ENCODE peak calls at places on chromosomes 16 and 17, in ten cellular contexts. One of them, this sample, is unnamed.

GRCh38 chr17:45584092-45585036 is 93.8 kb upstream of the PLEKHM1 start:
- DNase-seq in amygdala: no peak
- DNase-seq in RCC 7860: peak
- DNase-seq in stomach: peak
- DNase-seq in GM12865: peak
- DNase-seq in activated T-helper 2 cell treated with anti-CD3 and anti-CD28 coated beads, Interferon-gamma antibody, Interleukin-2, Interleukin-4, amounts not matched to agents 10 μg/mL and 5 μg/mL and 100 μg/mL, durations not matched to agents 14 hours and 24 hours and 36 hours: peak
- DNase-seq in pancreas: peak
- DNase-seq in astrocyte of the spinal cord: peak
- DNase-seq in activated CD8-positive, alpha-beta memory T cell treated with anti-CD3 and anti-CD28 coated beads for 1 hour: peak
- DNase-seq in Peyer's patch: peak
- DNase-seq in this sample: no peak

GRCh38 chr17:35241520-35241919 is 1.4 kb upstream of the SLFN5 start:
- DNase-seq in amygdala: no peak
- DNase-seq in stomach: no peak
- DNase-seq in astrocyte of the spinal cord: no peak
- DNase-seq in pancreas: peak
- DNase-seq in activated CD8-positive, alpha-beta memory T cell treated with anti-CD3 and anti-CD28 coated beads for 1 hour: no peak
- DNase-seq in RCC 7860: no peak
- DNase-seq in activated T-helper 2 cell treated with anti-CD3 and anti-CD28 coated beads, Interferon-gamma antibody, Interleukin-2, Interleukin-4, amounts not matched to agents 10 μg/mL and 5 μg/mL and 100 μg/mL, durations not matched to agents 14 hours and 24 hours and 36 hours: no peak
- DNase-seq in Peyer's patch: no peak
- DNase-seq in GM12865: no peak
- DNase-seq in this sample: no peak

GRCh38 chr16:86532526-86532815 is 22.1 kb downstream of the FOXF1 start:
- DNase-seq in GM12865: no peak
- DNase-seq in pancreas: no peak
- DNase-seq in Peyer's patch: no peak
- DNase-seq in amygdala: no peak
- DNase-seq in stomach: no peak
- DNase-seq in activated CD8-positive, alpha-beta memory T cell treated with anti-CD3 and anti-CD28 coated beads for 1 hour: no peak
- DNase-seq in activated T-helper 2 cell treated with anti-CD3 and anti-CD28 coated beads, Interferon-gamma antibody, Interleukin-2, Interleukin-4, amounts not matched to agents 10 μg/mL and 5 μg/mL and 100 μg/mL, durations not matched to agents 14 hours and 24 hours and 36 hours: no peak
- DNase-seq in astrocyte of the spinal cord: no peak
- DNase-seq in RCC 7860: no peak
- DNase-seq in this sample: no peak

GRCh38 chr16:4937782-4938682 is 1.1 kb upstream of the PPL start:
- DNase-seq in stomach: no peak
- DNase-seq in pancreas: peak
- DNase-seq in GM12865: no peak
- DNase-seq in amygdala: no peak
- DNase-seq in astrocyte of the spinal cord: no peak
- DNase-seq in activated T-helper 2 cell treated with anti-CD3 and anti-CD28 coated beads, Interferon-gamma antibody, Interleukin-2, Interleukin-4, amounts not matched to agents 10 μg/mL and 5 μg/mL and 100 μg/mL, durations not matched to agents 14 hours and 24 hours and 36 hours: no peak
- DNase-seq in Peyer's patch: no peak
- DNase-seq in activated CD8-positive, alpha-beta memory T cell treated with anti-CD3 and anti-CD28 coated beads for 1 hour: no peak
- DNase-seq in RCC 7860: no peak
- DNase-seq in this sample: no peak

GRCh38 chr17:76997981-76998531 is 129.9 kb downstream of the MGAT5B start:
- DNase-seq in astrocyte of the spinal cord: peak
- DNase-seq in activated T-helper 2 cell treated with anti-CD3 and anti-CD28 coated beads, Interferon-gamma antibody, Interleukin-2, Interleukin-4, amounts not matched to agents 10 μg/mL and 5 μg/mL and 100 μg/mL, durations not matched to agents 14 hours and 24 hours and 36 hours: peak
- DNase-seq in activated CD8-positive, alpha-beta memory T cell treated with anti-CD3 and anti-CD28 coated beads for 1 hour: peak
- DNase-seq in GM12865: peak
- DNase-seq in Peyer's patch: peak
- DNase-seq in stomach: no peak
- DNase-seq in amygdala: no peak
- DNase-seq in pancreas: no peak
- DNase-seq in RCC 7860: no peak
- DNase-seq in this sample: no peak

GRCh38 chr17:56987283-56987834 is 9.4 kb downstream of the SCPEP1 start:
- DNase-seq in GM12865: no peak
- DNase-seq in stomach: no peak
- DNase-seq in activated T-helper 2 cell treated with anti-CD3 and anti-CD28 coated beads, Interferon-gamma antibody, Interleukin-2, Interleukin-4, amounts not matched to agents 10 μg/mL and 5 μg/mL and 100 μg/mL, durations not matched to agents 14 hours and 24 hours and 36 hours: no peak
- DNase-seq in pancreas: no peak
- DNase-seq in astrocyte of the spinal cord: no peak
- DNase-seq in Peyer's patch: no peak
- DNase-seq in amygdala: no peak
- DNase-seq in RCC 7860: no peak
- DNase-seq in activated CD8-positive, alpha-beta memory T cell treated with anti-CD3 and anti-CD28 coated beads for 1 hour: no peak
- DNase-seq in this sample: no peak

GRCh38 chr16:426906-427249 is 1.4 kb downstream of the RAB11FIP3 start:
- DNase-seq in GM12865: no peak
- DNase-seq in astrocyte of the spinal cord: no peak
- DNase-seq in Peyer's patch: no peak
- DNase-seq in amygdala: peak
- DNase-seq in pancreas: no peak
- DNase-seq in RCC 7860: no peak
- DNase-seq in activated T-helper 2 cell treated with anti-CD3 and anti-CD28 coated beads, Interferon-gamma antibody, Interleukin-2, Interleukin-4, amounts not matched to agents 10 μg/mL and 5 μg/mL and 100 μg/mL, durations not matched to agents 14 hours and 24 hours and 36 hours: no peak
- DNase-seq in activated CD8-positive, alpha-beta memory T cell treated with anti-CD3 and anti-CD28 coated beads for 1 hour: no peak
- DNase-seq in stomach: no peak
- DNase-seq in this sample: no peak

GRCh38 chr17:61230461-61230860 is 169.2 kb upstream of the TBX2 start:
- DNase-seq in RCC 7860: no peak
- DNase-seq in amygdala: no peak
- DNase-seq in activated CD8-positive, alpha-beta memory T cell treated with anti-CD3 and anti-CD28 coated beads for 1 hour: no peak
- DNase-seq in GM12865: no peak
- DNase-seq in stomach: no peak
- DNase-seq in astrocyte of the spinal cord: no peak
- DNase-seq in Peyer's patch: no peak
- DNase-seq in pancreas: no peak
- DNase-seq in activated T-helper 2 cell treated with anti-CD3 and anti-CD28 coated beads, Interferon-gamma antibody, Interleukin-2, Interleukin-4, amounts not matched to agents 10 μg/mL and 5 μg/mL and 100 μg/mL, durations not matched to agents 14 hours and 24 hours and 36 hours: no peak
- DNase-seq in this sample: no peak

GRCh38 chr17:82750241-82750905 is 1.5 kb upstream of the TBCD start:
- DNase-seq in RCC 7860: no peak
- DNase-seq in stomach: no peak
- DNase-seq in pancreas: peak
- DNase-seq in activated CD8-positive, alpha-beta memory T cell treated with anti-CD3 and anti-CD28 coated beads for 1 hour: no peak
- DNase-seq in activated T-helper 2 cell treated with anti-CD3 and anti-CD28 coated beads, Interferon-gamma antibody, Interleukin-2, Interleukin-4, amounts not matched to agents 10 μg/mL and 5 μg/mL and 100 μg/mL, durations not matched to agents 14 hours and 24 hours and 36 hours: no peak
- DNase-seq in astrocyte of the spinal cord: no peak
- DNase-seq in amygdala: no peak
- DNase-seq in Peyer's patch: no peak
- DNase-seq in GM12865: peak
- DNase-seq in this sample: peak

GRCh38 chr17:79002796-79003593 is 6.6 kb downstream of the CANT1 start:
- DNase-seq in Peyer's patch: no peak
- DNase-seq in activated CD8-positive, alpha-beta memory T cell treated with anti-CD3 and anti-CD28 coated beads for 1 hour: no peak
- DNase-seq in amygdala: no peak
- DNase-seq in pancreas: no peak
- DNase-seq in RCC 7860: no peak
- DNase-seq in GM12865: no peak
- DNase-seq in activated T-helper 2 cell treated with anti-CD3 and anti-CD28 coated beads, Interferon-gamma antibody, Interleukin-2, Interleukin-4, amounts not matched to agents 10 μg/mL and 5 μg/mL and 100 μg/mL, durations not matched to agents 14 hours and 24 hours and 36 hours: no peak
- DNase-seq in stomach: no peak
- DNase-seq in astrocyte of the spinal cord: no peak
- DNase-seq in this sample: no peak

GRCh38 chr17:62627219-62627903 is at the start of gene MRC2:
- DNase-seq in activated CD8-positive, alpha-beta memory T cell treated with anti-CD3 and anti-CD28 coated beads for 1 hour: no peak
- DNase-seq in amygdala: peak
- DNase-seq in RCC 7860: peak
- DNase-seq in Peyer's patch: no peak
- DNase-seq in GM12865: no peak
- DNase-seq in stomach: no peak
- DNase-seq in astrocyte of the spinal cord: peak
- DNase-seq in activated T-helper 2 cell treated with anti-CD3 and anti-CD28 coated beads, Interferon-gamma antibody, Interleukin-2, Interleukin-4, amounts not matched to agents 10 μg/mL and 5 μg/mL and 100 μg/mL, durations not matched to agents 14 hours and 24 hours and 36 hours: no peak
- DNase-seq in pancreas: peak
- DNase-seq in this sample: peak

GRCh38 chr16:56211471-56211944 is 20.2 kb downstream of the GNAO1 start:
- DNase-seq in stomach: no peak
- DNase-seq in amygdala: no peak
- DNase-seq in activated T-helper 2 cell treated with anti-CD3 and anti-CD28 coated beads, Interferon-gamma antibody, Interleukin-2, Interleukin-4, amounts not matched to agents 10 μg/mL and 5 μg/mL and 100 μg/mL, durations not matched to agents 14 hours and 24 hours and 36 hours: no peak
- DNase-seq in GM12865: no peak
- DNase-seq in Peyer's patch: no peak
- DNase-seq in pancreas: no peak
- DNase-seq in astrocyte of the spinal cord: no peak
- DNase-seq in activated CD8-positive, alpha-beta memory T cell treated with anti-CD3 and anti-CD28 coated beads for 1 hour: no peak
- DNase-seq in RCC 7860: no peak
- DNase-seq in this sample: no peak

GRCh38 chr16:74045539-74045938 is 251.1 kb upstream of the PSMD7 start:
- DNase-seq in GM12865: no peak
- DNase-seq in Peyer's patch: no peak
- DNase-seq in RCC 7860: no peak
- DNase-seq in astrocyte of the spinal cord: no peak
- DNase-seq in activated CD8-positive, alpha-beta memory T cell treated with anti-CD3 and anti-CD28 coated beads for 1 hour: no peak
- DNase-seq in stomach: no peak
- DNase-seq in activated T-helper 2 cell treated with anti-CD3 and anti-CD28 coated beads, Interferon-gamma antibody, Interleukin-2, Interleukin-4, amounts not matched to agents 10 μg/mL and 5 μg/mL and 100 μg/mL, durations not matched to agents 14 hours and 24 hours and 36 hours: no peak
- DNase-seq in pancreas: no peak
- DNase-seq in amygdala: no peak
- DNase-seq in this sample: no peak

GRCh38 chr16:71626018-71626857 is at the start of gene MARVELD3:
- DNase-seq in RCC 7860: no peak
- DNase-seq in pancreas: peak
- DNase-seq in amygdala: no peak
- DNase-seq in activated CD8-positive, alpha-beta memory T cell treated with anti-CD3 and anti-CD28 coated beads for 1 hour: peak
- DNase-seq in Peyer's patch: no peak
- DNase-seq in GM12865: no peak
- DNase-seq in activated T-helper 2 cell treated with anti-CD3 and anti-CD28 coated beads, Interferon-gamma antibody, Interleukin-2, Interleukin-4, amounts not matched to agents 10 μg/mL and 5 μg/mL and 100 μg/mL, durations not matched to agents 14 hours and 24 hours and 36 hours: no peak
- DNase-seq in astrocyte of the spinal cord: no peak
- DNase-seq in stomach: peak
- DNase-seq in this sample: peak

GRCh38 chr17:50117202-50118040 is 12.5 kb downstream of the SAMD14 start:
- DNase-seq in activated T-helper 2 cell treated with anti-CD3 and anti-CD28 coated beads, Interferon-gamma antibody, Interleukin-2, Interleukin-4, amounts not matched to agents 10 μg/mL and 5 μg/mL and 100 μg/mL, durations not matched to agents 14 hours and 24 hours and 36 hours: peak
- DNase-seq in pancreas: peak
- DNase-seq in Peyer's patch: peak
- DNase-seq in GM12865: peak
- DNase-seq in RCC 7860: no peak
- DNase-seq in stomach: peak
- DNase-seq in amygdala: no peak
- DNase-seq in astrocyte of the spinal cord: peak
- DNase-seq in activated CD8-positive, alpha-beta memory T cell treated with anti-CD3 and anti-CD28 coated beads for 1 hour: no peak
- DNase-seq in this sample: peak

GRCh38 chr17:76599699-76600460 is 14.2 kb upstream of the ST6GALNAC2 start:
- DNase-seq in pancreas: no peak
- DNase-seq in astrocyte of the spinal cord: no peak
- DNase-seq in activated CD8-positive, alpha-beta memory T cell treated with anti-CD3 and anti-CD28 coated beads for 1 hour: no peak
- DNase-seq in activated T-helper 2 cell treated with anti-CD3 and anti-CD28 coated beads, Interferon-gamma antibody, Interleukin-2, Interleukin-4, amounts not matched to agents 10 μg/mL and 5 μg/mL and 100 μg/mL, durations not matched to agents 14 hours and 24 hours and 36 hours: no peak
- DNase-seq in Peyer's patch: no peak
- DNase-seq in amygdala: no peak
- DNase-seq in stomach: no peak
- DNase-seq in RCC 7860: no peak
- DNase-seq in GM12865: no peak
- DNase-seq in this sample: no peak

GRCh38 chr16:13638218-13638617 is 281.7 kb upstream of the ERCC4 start:
- DNase-seq in RCC 7860: no peak
- DNase-seq in activated CD8-positive, alpha-beta memory T cell treated with anti-CD3 and anti-CD28 coated beads for 1 hour: no peak
- DNase-seq in pancreas: no peak
- DNase-seq in stomach: no peak
- DNase-seq in Peyer's patch: no peak
- DNase-seq in amygdala: no peak
- DNase-seq in astrocyte of the spinal cord: no peak
- DNase-seq in GM12865: no peak
- DNase-seq in activated T-helper 2 cell treated with anti-CD3 and anti-CD28 coated beads, Interferon-gamma antibody, Interleukin-2, Interleukin-4, amounts not matched to agents 10 μg/mL and 5 μg/mL and 100 μg/mL, durations not matched to agents 14 hours and 24 hours and 36 hours: no peak
- DNase-seq in this sample: no peak

GRCh38 chr17:81064746-81065475 is 30.0 kb downstream of the BAIAP2 start:
- DNase-seq in Peyer's patch: no peak
- DNase-seq in astrocyte of the spinal cord: peak
- DNase-seq in pancreas: no peak
- DNase-seq in GM12865: no peak
- DNase-seq in stomach: peak
- DNase-seq in activated T-helper 2 cell treated with anti-CD3 and anti-CD28 coated beads, Interferon-gamma antibody, Interleukin-2, Interleukin-4, amounts not matched to agents 10 μg/mL and 5 μg/mL and 100 μg/mL, durations not matched to agents 14 hours and 24 hours and 36 hours: no peak
- DNase-seq in amygdala: peak
- DNase-seq in activated CD8-positive, alpha-beta memory T cell treated with anti-CD3 and anti-CD28 coated beads for 1 hour: no peak
- DNase-seq in RCC 7860: no peak
- DNase-seq in this sample: no peak

GRCh38 chr16:56615353-56615752 is 7.0 kb downstream of the MT2A start:
- DNase-seq in activated T-helper 2 cell treated with anti-CD3 and anti-CD28 coated beads, Interferon-gamma antibody, Interleukin-2, Interleukin-4, amounts not matched to agents 10 μg/mL and 5 μg/mL and 100 μg/mL, durations not matched to agents 14 hours and 24 hours and 36 hours: no peak
- DNase-seq in Peyer's patch: no peak
- DNase-seq in GM12865: no peak
- DNase-seq in stomach: no peak
- DNase-seq in activated CD8-positive, alpha-beta memory T cell treated with anti-CD3 and anti-CD28 coated beads for 1 hour: no peak
- DNase-seq in pancreas: no peak
- DNase-seq in RCC 7860: peak
- DNase-seq in astrocyte of the spinal cord: no peak
- DNase-seq in amygdala: no peak
- DNase-seq in this sample: no peak

GRCh38 chr16:89607453-89607852 is 6.0 kb upstream of the DPEP1 start:
- DNase-seq in stomach: no peak
- DNase-seq in activated CD8-positive, alpha-beta memory T cell treated with anti-CD3 and anti-CD28 coated beads for 1 hour: no peak
- DNase-seq in Peyer's patch: no peak
- DNase-seq in pancreas: no peak
- DNase-seq in astrocyte of the spinal cord: no peak
- DNase-seq in activated T-helper 2 cell treated with anti-CD3 and anti-CD28 coated beads, Interferon-gamma antibody, Interleukin-2, Interleukin-4, amounts not matched to agents 10 μg/mL and 5 μg/mL and 100 μg/mL, durations not matched to agents 14 hours and 24 hours and 36 hours: no peak
- DNase-seq in amygdala: no peak
- DNase-seq in RCC 7860: no peak
- DNase-seq in GM12865: no peak
- DNase-seq in this sample: no peak

GRCh38 chr16:20300312-20301097 is 26.8 kb downstream of the GP2 start:
- DNase-seq in pancreas: peak
- DNase-seq in stomach: peak
- DNase-seq in astrocyte of the spinal cord: peak
- DNase-seq in RCC 7860: peak
- DNase-seq in Peyer's patch: no peak
- DNase-seq in amygdala: peak
- DNase-seq in activated T-helper 2 cell treated with anti-CD3 and anti-CD28 coated beads, Interferon-gamma antibody, Interleukin-2, Interleukin-4, amounts not matched to agents 10 μg/mL and 5 μg/mL and 100 μg/mL, durations not matched to agents 14 hours and 24 hours and 36 hours: peak
- DNase-seq in activated CD8-positive, alpha-beta memory T cell treated with anti-CD3 and anti-CD28 coated beads for 1 hour: no peak
- DNase-seq in GM12865: peak
- DNase-seq in this sample: peak

GRCh38 chr17:76343106-76343505 is 10.6 kb downstream of the PRPSAP1 start:
- DNase-seq in activated CD8-positive, alpha-beta memory T cell treated with anti-CD3 and anti-CD28 coated beads for 1 hour: no peak
- DNase-seq in pancreas: no peak
- DNase-seq in astrocyte of the spinal cord: no peak
- DNase-seq in Peyer's patch: no peak
- DNase-seq in RCC 7860: no peak
- DNase-seq in amygdala: no peak
- DNase-seq in GM12865: no peak
- DNase-seq in activated T-helper 2 cell treated with anti-CD3 and anti-CD28 coated beads, Interferon-gamma antibody, Interleukin-2, Interleukin-4, amounts not matched to agents 10 μg/mL and 5 μg/mL and 100 μg/mL, durations not matched to agents 14 hours and 24 hours and 36 hours: no peak
- DNase-seq in stomach: no peak
- DNase-seq in this sample: no peak

GRCh38 chr17:29175349-29175748 is 4.8 kb downstream of the MYO18A start:
- DNase-seq in GM12865: no peak
- DNase-seq in Peyer's patch: no peak
- DNase-seq in amygdala: no peak
- DNase-seq in activated CD8-positive, alpha-beta memory T cell treated with anti-CD3 and anti-CD28 coated beads for 1 hour: no peak
- DNase-seq in astrocyte of the spinal cord: no peak
- DNase-seq in pancreas: no peak
- DNase-seq in activated T-helper 2 cell treated with anti-CD3 and anti-CD28 coated beads, Interferon-gamma antibody, Interleukin-2, Interleukin-4, amounts not matched to agents 10 μg/mL and 5 μg/mL and 100 μg/mL, durations not matched to agents 14 hours and 24 hours and 36 hours: no peak
- DNase-seq in stomach: no peak
- DNase-seq in RCC 7860: no peak
- DNase-seq in this sample: no peak

GRCh38 chr17:48749621-48750553 is 21.3 kb upstream of the HOXB13 start:
- DNase-seq in stomach: no peak
- DNase-seq in activated CD8-positive, alpha-beta memory T cell treated with anti-CD3 and anti-CD28 coated beads for 1 hour: no peak
- DNase-seq in pancreas: no peak
- DNase-seq in activated T-helper 2 cell treated with anti-CD3 and anti-CD28 coated beads, Interferon-gamma antibody, Interleukin-2, Interleukin-4, amounts not matched to agents 10 μg/mL and 5 μg/mL and 100 μg/mL, durations not matched to agents 14 hours and 24 hours and 36 hours: no peak
- DNase-seq in GM12865: no peak
- DNase-seq in Peyer's patch: no peak
- DNase-seq in RCC 7860: no peak
- DNase-seq in amygdala: no peak
- DNase-seq in astrocyte of the spinal cord: no peak
- DNase-seq in this sample: no peak

GRCh38 chr16:54873081-54873480 is 57.6 kb upstream of the IRX5 start:
- DNase-seq in RCC 7860: no peak
- DNase-seq in stomach: no peak
- DNase-seq in amygdala: no peak
- DNase-seq in activated CD8-positive, alpha-beta memory T cell treated with anti-CD3 and anti-CD28 coated beads for 1 hour: no peak
- DNase-seq in GM12865: no peak
- DNase-seq in Peyer's patch: no peak
- DNase-seq in activated T-helper 2 cell treated with anti-CD3 and anti-CD28 coated beads, Interferon-gamma antibody, Interleukin-2, Interleukin-4, amounts not matched to agents 10 μg/mL and 5 μg/mL and 100 μg/mL, durations not matched to agents 14 hours and 24 hours and 36 hours: no peak
- DNase-seq in pancreas: no peak
- DNase-seq in astrocyte of the spinal cord: peak
- DNase-seq in this sample: no peak

GRCh38 chr17:19727466-19728113 is 11.2 kb upstream of the SLC47A2 start:
- DNase-seq in GM12865: no peak
- DNase-seq in Peyer's patch: no peak
- DNase-seq in activated T-helper 2 cell treated with anti-CD3 and anti-CD28 coated beads, Interferon-gamma antibody, Interleukin-2, Interleukin-4, amounts not matched to agents 10 μg/mL and 5 μg/mL and 100 μg/mL, durations not matched to agents 14 hours and 24 hours and 36 hours: no peak
- DNase-seq in stomach: no peak
- DNase-seq in amygdala: peak
- DNase-seq in RCC 7860: no peak
- DNase-seq in astrocyte of the spinal cord: peak
- DNase-seq in activated CD8-positive, alpha-beta memory T cell treated with anti-CD3 and anti-CD28 coated beads for 1 hour: no peak
- DNase-seq in pancreas: no peak
- DNase-seq in this sample: no peak

GRCh38 chr17:83180996-83181481 is 101.6 kb downstream of the METRNL start:
- DNase-seq in RCC 7860: no peak
- DNase-seq in astrocyte of the spinal cord: no peak
- DNase-seq in GM12865: no peak
- DNase-seq in Peyer's patch: peak
- DNase-seq in amygdala: no peak
- DNase-seq in stomach: no peak
- DNase-seq in pancreas: no peak
- DNase-seq in activated CD8-positive, alpha-beta memory T cell treated with anti-CD3 and anti-CD28 coated beads for 1 hour: no peak
- DNase-seq in activated T-helper 2 cell treated with anti-CD3 and anti-CD28 coated beads, Interferon-gamma antibody, Interleukin-2, Interleukin-4, amounts not matched to agents 10 μg/mL and 5 μg/mL and 100 μg/mL, durations not matched to agents 14 hours and 24 hours and 36 hours: peak
- DNase-seq in this sample: peak

GRCh38 chr17:79960788-79961522 is 74.7 kb downstream of the TBC1D16 start:
- DNase-seq in stomach: no peak
- DNase-seq in astrocyte of the spinal cord: no peak
- DNase-seq in amygdala: no peak
- DNase-seq in RCC 7860: no peak
- DNase-seq in GM12865: no peak
- DNase-seq in activated CD8-positive, alpha-beta memory T cell treated with anti-CD3 and anti-CD28 coated beads for 1 hour: no peak
- DNase-seq in Peyer's patch: no peak
- DNase-seq in activated T-helper 2 cell treated with anti-CD3 and anti-CD28 coated beads, Interferon-gamma antibody, Interleukin-2, Interleukin-4, amounts not matched to agents 10 μg/mL and 5 μg/mL and 100 μg/mL, durations not matched to agents 14 hours and 24 hours and 36 hours: no peak
- DNase-seq in pancreas: no peak
- DNase-seq in this sample: no peak

This sample was measured in H1.